ENCODE peak calls at places on chromosomes 2 and 18, in five cellular contexts. N is HepG2, O is H1, F is K562, J is HCT116. X is an unnamed sample.

GRCh38 chr2:171309727-171310265 is 124.0 kb downstream of the METTL8 start:
- DNase-seq in N (no peak), O (peak), F (no peak), J (no peak), X (no peak)

GRCh38 chr2:64655873-64656272 is 2.2 kb upstream of the SERTAD2 start:
- DNase-seq in N (no peak), O (no peak), F (no peak), J (no peak), X (no peak)

GRCh38 chr18:59908790-59909189 is 9.0 kb downstream of the PMAIP1 start:
- DNase-seq in N (no peak), O (no peak), F (no peak), J (no peak), X (no peak)

GRCh38 chr18:79851981-79852380 is 54.2 kb downstream of the KCNG2 start:
- DNase-seq in N (no peak), O (peak), F (no peak), J (no peak), X (no peak)

GRCh38 chr2:19038096-19039015 is 320.1 kb downstream of the OSR1 start:
- DNase-seq in N (no peak), O (no peak), F (no peak), J (no peak), X (no peak)

GRCh38 chr2:195363496-195363895 is 293.5 kb upstream of the SLC39A10 start:
- DNase-seq in N (no peak), O (no peak), F (no peak), J (no peak), X (no peak)

GRCh38 chr2:27307545-27308358 is 493 bp downstream of the UCN start:
- DNase-seq in N (no peak), O (peak), F (no peak), J (no peak), X (peak)

GRCh38 chr2:135701442-135701841 is 40.2 kb upstream of the UBXN4 start:
- DNase-seq in N (no peak), O (no peak), F (no peak), J (no peak), X (no peak)

GRCh38 chr2:55048514-55048924 is 1.7 kb downstream of the RTN4 start:
- DNase-seq in N (peak), O (no peak), F (peak), J (peak), X (no peak)

GRCh38 chr2:79432731-79433146 is 80.1 kb upstream of the CTNNA2 start:
- DNase-seq in N (peak), O (no peak), F (no peak), J (no peak), X (no peak)

GRCh38 chr2:46257476-46257875 is 39.7 kb upstream of the EPAS1 start:
- DNase-seq in N (no peak), O (no peak), F (no peak), J (no peak), X (no peak)

GRCh38 chr2:181241366-181241765 is 215.8 kb upstream of the ITGA4 start:
- DNase-seq in N (no peak), O (no peak), F (no peak), J (no peak), X (no peak)

GRCh38 chr2:217277646-217278048 is 417.8 kb upstream of the TNP1 start:
- DNase-seq in N (peak), O (no peak), F (no peak), J (no peak), X (no peak)

GRCh38 chr18:11850821-11851155 is 425 bp upstream of the CHMP1B start:
- DNase-seq in N (no peak), O (no peak), F (no peak), J (no peak), X (no peak)

GRCh38 chr2:37809525-37809924 is 115.6 kb upstream of the RMDN2 start:
- DNase-seq in N (no peak), O (no peak), F (no peak), J (peak), X (peak)

GRCh38 chr18:79882522-79883241 is 68.8 kb downstream of the SLC66A2 start:
- DNase-seq in N (no peak), O (no peak), F (no peak), J (no peak), X (no peak)

GRCh38 chr2:104856973-104857261 is 3.0 kb downstream of the POU3F3 start:
- DNase-seq in N (no peak), O (no peak), F (no peak), J (no peak), X (no peak)

GRCh38 chr2:139374307-139374850 is 594.2 kb upstream of the NXPH2 start:
- DNase-seq in N (no peak), O (no peak), F (no peak), J (no peak), X (no peak)

GRCh38 chr2:223537100-223537499 is 65.1 kb downstream of the SCG2 start:
- DNase-seq in N (no peak), O (no peak), F (no peak), J (no peak), X (no peak)

GRCh38 chr18:7325126-7325430 is 94.2 kb downstream of the LRRC30 start:
- DNase-seq in N (no peak), O (no peak), F (no peak), J (no peak), X (no peak)

GRCh38 chr2:129977986-129978385 is 1.5 kb upstream of the RAB6C start:
- DNase-seq in N (no peak), O (no peak), F (no peak), J (no peak), X (no peak)

GRCh38 chr2:151556121-151556520 is 146.4 kb downstream of the RIF1 start:
- DNase-seq in N (no peak), O (no peak), F (no peak), J (no peak), X (no peak)

GRCh38 chr2:181077128-181077709 is 96.8 kb downstream of the UBE2E3 start:
- DNase-seq in N (peak), O (no peak), F (peak), J (peak), X (no peak)

GRCh38 chr2:29663266-29663665 is 258.1 kb downstream of the ALK start:
- DNase-seq in N (no peak), O (no peak), F (no peak), J (no peak), X (no peak)

GRCh38 chr2:26607698-26608097 is 33.5 kb downstream of the CIB4 start:
- DNase-seq in N (no peak), O (peak), F (no peak), J (no peak), X (no peak)

GRCh38 chr18:72160504-72161445 is 383.4 kb downstream of the CBLN2 start:
- DNase-seq in N (no peak), O (no peak), F (no peak), J (no peak), X (no peak)

GRCh38 chr2:148658807-148659722 is 14.5 kb downstream of the EPC2 start:
- DNase-seq in N (no peak), O (no peak), F (no peak), J (no peak), X (no peak)
- TF ChIP-seq ATF3 in N (no peak), O (no peak), F (no peak), J (no peak), X (no peak)

GRCh38 chr2:75108937-75109482 is 90.3 kb downstream of the TACR1 start:
- DNase-seq in N (no peak), O (no peak), F (no peak), J (no peak), X (no peak)
- TF ChIP-seq ATF3 in N (no peak), O (no peak), F (no peak), J (no peak), X (no peak)

DNA sequence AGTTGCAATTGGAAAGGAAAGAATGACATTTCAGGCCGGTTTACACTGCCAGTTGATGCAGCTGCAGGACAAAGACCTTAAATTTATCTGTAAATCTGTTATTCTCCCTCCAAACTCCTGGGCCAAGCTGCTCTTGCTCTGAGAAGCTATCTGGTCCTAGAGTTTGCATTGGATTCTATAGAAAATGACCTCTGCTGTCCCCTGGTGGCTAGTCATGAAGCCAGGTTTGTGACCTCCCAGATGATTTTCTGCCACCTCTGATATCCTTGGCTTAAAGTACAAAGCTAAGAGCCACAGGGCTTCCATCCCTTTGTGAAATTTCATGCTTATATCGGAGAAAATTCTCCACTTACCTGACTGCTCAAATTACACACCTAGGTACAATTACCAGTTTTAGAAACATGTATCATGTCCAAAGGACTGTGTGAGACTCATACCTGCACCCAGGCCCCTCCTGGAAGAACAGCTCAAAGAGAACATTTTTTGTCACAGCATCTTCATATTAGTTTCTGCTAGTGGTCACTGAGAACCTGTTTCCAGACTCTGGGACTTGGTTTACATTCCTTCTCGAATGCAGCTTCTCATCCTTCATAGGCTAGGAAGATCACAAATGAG is 28.9 kb upstream of the IER3IP1 start:
- DNase-seq in N (peak), O (peak), F (peak), J (peak), X (peak)
- TF ChIP-seq ATF3 in N (no peak), O (no peak), F (no peak), J (no peak), X (no peak)

GRCh38 chr2:179340678-179341077 is 76.0 kb upstream of the SESTD1 start:
- DNase-seq in N (peak), O (no peak), F (no peak), J (peak), X (no peak)
- TF ChIP-seq ATF3 in N (no peak), O (no peak), F (no peak), J (no peak), X (no peak)

DNA sequence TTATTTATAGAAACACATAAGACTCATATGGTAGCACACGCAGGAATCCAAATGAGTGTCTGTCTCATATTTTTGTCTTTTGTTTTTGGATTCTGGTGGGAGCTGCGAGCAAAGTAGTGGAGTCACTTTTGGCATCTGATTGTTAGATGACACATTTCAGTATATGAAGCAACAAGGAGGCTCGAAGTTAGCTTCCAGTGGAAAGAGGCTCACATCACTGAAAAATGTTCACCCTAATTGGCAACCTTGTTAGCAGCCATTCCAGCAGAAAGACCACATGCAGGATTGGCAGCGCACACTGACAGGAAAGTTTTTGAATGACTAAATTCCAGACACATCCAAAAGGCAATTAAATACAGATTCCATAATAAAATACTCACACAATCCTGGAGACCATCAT is 87.4 kb downstream of the MYT1L start:
- DNase-seq in N (no peak), O (no peak), F (no peak), J (no peak), X (no peak)
- TF ChIP-seq ATF3 in N (no peak), O (no peak), F (no peak), J (no peak), X (no peak)

DNA sequence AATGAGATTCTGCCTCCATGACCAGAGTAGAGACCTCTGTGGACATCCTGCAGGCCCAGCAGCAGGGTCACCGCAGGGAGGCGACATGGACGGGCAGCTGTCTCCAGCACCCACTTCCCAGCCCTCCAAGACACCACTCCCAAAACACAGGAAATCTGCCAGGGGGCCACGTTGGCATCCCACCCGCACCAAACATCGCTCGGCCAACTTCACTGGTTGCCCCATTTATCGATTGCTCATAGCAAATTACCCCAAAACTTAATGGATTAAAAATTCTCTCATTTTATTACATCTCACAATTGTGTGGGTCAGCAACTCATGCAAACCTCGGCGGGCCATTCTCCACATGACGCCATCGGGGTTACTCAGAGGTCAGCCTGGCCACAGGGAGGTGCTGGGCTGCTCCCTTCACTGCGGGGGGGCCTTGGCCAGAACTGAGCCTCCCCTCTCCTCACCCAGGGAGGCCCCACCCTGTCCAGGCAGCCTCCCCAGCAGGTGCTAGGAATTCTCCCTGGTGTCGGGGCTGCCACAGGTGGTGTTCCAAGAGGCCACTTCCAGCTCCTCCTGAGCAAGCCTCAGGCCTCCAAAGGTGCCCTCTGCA is 420.7 kb upstream of the MYT1L start:
- DNase-seq in N (no peak), O (no peak), F (no peak), J (no peak), X (no peak)
- TF ChIP-seq ATF3 in N (no peak), O (no peak), F (no peak), J (no peak), X (no peak)